ENCODE peak calls at places on chromosome 19, in six cellular contexts. P, F, T, M, Y and B are unnamed samples.

GRCh38 chr19:48372904-48373303 is 8.7 kb downstream of the SYNGR4 start:
- DNase-seq in M (no peak), F (no peak), Y (no peak), P (no peak), T (no peak), B (no peak)

GRCh38 chr19:39727070-39727800 is 10.6 kb downstream of the CLC start:
- DNase-seq in Y (no peak), T (no peak), M (no peak), P (no peak), F (no peak), B (no peak)

GRCh38 chr19:40286674-40287421 is 1.7 kb upstream of the AKT2 start:
- DNase-seq in Y (no peak), M (no peak), F (no peak), T (no peak), P (no peak), B (no peak)

GRCh38 chr19:3852614-3853254 is 16.1 kb downstream of the ZFR2 start:
- DNase-seq in Y (peak), M (no peak), P (peak), T (peak), F (peak), B (no peak)

GRCh38 chr19:19167612-19168011 is 2.5 kb downstream of the MEF2B start:
- DNase-seq in M (no peak), T (no peak), P (no peak), F (no peak), Y (no peak), B (no peak)

GRCh38 chr19:15251749-15252397 is 19.6 kb upstream of the EPHX3 start:
- DNase-seq in Y (peak), F (peak), M (peak), P (peak), T (peak), B (peak)

GRCh38 chr19:2867025-2867991 is at the start of gene ZNF556:
- DNase-seq in Y (peak), F (no peak), P (no peak), T (no peak), M (peak), B (no peak)

GRCh38 chr19:18683109-18683954 is at the start of gene CRTC1:
- DNase-seq in M (peak), P (peak), T (peak), Y (peak), F (peak), B (peak)

GRCh38 chr19:8366961-8367326 is 3.0 kb downstream of the ANGPTL4 start:
- DNase-seq in Y (no peak), M (peak), T (no peak), P (no peak), F (no peak), B (no peak)

GRCh38 chr19:3243851-3244700 is 19.6 kb downstream of the CELF5 start:
- DNase-seq in M (peak), F (peak), P (peak), T (peak), Y (peak), B (no peak)

GRCh38 chr19:4878491-4878968 is 11.1 kb upstream of the PLIN3 start:
- DNase-seq in P (no peak), M (no peak), F (no peak), T (no peak), Y (no peak), B (no peak)

GRCh38 chr19:29884466-29884865 is 57.6 kb upstream of the URI1 start:
- DNase-seq in Y (no peak), P (peak), F (no peak), T (no peak), M (peak), B (no peak)

GRCh38 chr19:1281895-1282287 is 3.8 kb upstream of the EFNA2 start:
- DNase-seq in T (no peak), F (no peak), M (no peak), Y (no peak), P (no peak), B (no peak)

GRCh38 chr19:33712268-33712667 is 84.4 kb upstream of the KCTD15 start:
- DNase-seq in M (no peak), T (no peak), Y (no peak), P (peak), F (no peak), B (no peak)

GRCh38 chr19:52034051-52034728 is 6.0 kb upstream of the ZNF614 start:
- DNase-seq in F (peak), Y (no peak), M (no peak), T (no peak), P (no peak), B (no peak)

GRCh38 chr19:50329146-50329925 is at the start of gene KCNC3:
- DNase-seq in T (peak), M (peak), F (peak), Y (peak), P (peak), B (peak)
- TF ChIP-seq POLR2A in T (no peak), M (no peak), F (no peak), Y (peak), P (peak), B (no peak)

GRCh38 chr19:10654610-10655456 is 687 bp downstream of the ILF3 start:
- DNase-seq in T (peak), M (peak), P (peak), Y (peak), F (no peak), B (peak)
- TF ChIP-seq POLR2A in T (no peak), M (no peak), P (no peak), Y (peak), F (peak), B (no peak)

DNA sequence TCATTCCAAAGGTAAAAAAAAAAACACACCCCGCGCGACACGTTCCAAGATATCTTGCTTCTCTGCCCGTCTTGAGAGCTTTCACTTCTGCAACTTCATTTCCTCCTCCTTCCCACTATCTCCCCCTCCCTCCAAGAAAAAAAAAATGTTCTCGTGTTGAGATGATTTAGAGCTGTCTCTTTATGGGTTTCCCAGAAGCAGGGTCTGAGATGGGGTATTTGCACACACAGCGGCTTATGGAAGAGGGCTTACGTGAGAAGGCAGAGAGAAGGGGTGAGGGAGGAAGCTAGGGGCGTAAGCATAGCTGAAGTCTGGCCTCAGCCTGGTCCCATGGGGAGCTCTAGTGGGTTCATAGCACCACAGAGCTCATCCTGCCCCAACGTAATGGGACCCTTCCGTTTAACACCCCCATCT is 31.3 kb upstream of the USE1 start:
- DNase-seq in M (no peak), P (no peak), Y (no peak), T (no peak), F (no peak), B (no peak)
- TF ChIP-seq POLR2A in M (no peak), P (no peak), Y (no peak), T (no peak), F (no peak), B (no peak)

GRCh38 chr19:55275851-55276719 is 3.8 kb downstream of the HSPBP1 start:
- DNase-seq in T (no peak), M (no peak), P (no peak), Y (no peak), F (no peak), B (no peak)
- TF ChIP-seq POLR2A in T (no peak), M (no peak), P (no peak), Y (no peak), F (no peak), B (no peak)